ENCODE peak calls at places on chromosomes 11 and 22, in four cellular contexts. G, T, C and S are unnamed samples.

GRCh38 chr11:45982656-45983470 is 60.4 kb downstream of the LARGE2 start:
- DNase-seq in G (peak), C (peak), T (peak), S (peak)

GRCh38 chr11:25816411-25816810 is 515.5 kb upstream of the ANO3 start:
- DNase-seq in T (no peak), C (no peak), G (no peak), S (no peak)

GRCh38 chr11:2355000-2355644 is 22.0 kb upstream of the CD81 start:
- DNase-seq in T (peak), C (no peak), G (no peak), S (no peak)

GRCh38 chr11:28092786-28093185 is 15.2 kb downstream of the KIF18A start:
- DNase-seq in C (no peak), T (no peak), G (no peak), S (no peak)

GRCh38 chr11:91935120-91935519 is 289.5 kb upstream of the FAT3 start:
- DNase-seq in T (no peak), C (no peak), G (no peak), S (peak)

GRCh38 chr11:134576721-134577171 is 164.7 kb upstream of the B3GAT1 start:
- DNase-seq in G (no peak), T (no peak), C (peak), S (no peak)

GRCh38 chr11:15884131-15884530 is 472.2 kb downstream of the SOX6 start:
- DNase-seq in T (no peak), G (no peak), C (no peak), S (no peak)

GRCh38 chr22:38285015-38285414 is 12.2 kb upstream of the TMEM184B start:
- DNase-seq in C (no peak), T (no peak), G (no peak), S (no peak)

GRCh38 chr11:35211952-35212351 is 73.0 kb downstream of the CD44 start:
- DNase-seq in G (no peak), C (no peak), T (no peak), S (no peak)

GRCh38 chr22:28027453-28028448 is 108.7 kb upstream of the PITPNB start:
- DNase-seq in C (no peak), G (no peak), T (no peak), S (no peak)

GRCh38 chr11:123174196-123175183 is 20.6 kb downstream of the CLMP start:
- DNase-seq in T (peak), G (no peak), C (no peak), S (peak)

GRCh38 chr22:19708323-19709011 is 5.8 kb upstream of the SEPTIN5 start:
- DNase-seq in T (no peak), G (peak), C (no peak), S (no peak)

GRCh38 chr11:64229090-64229958 is 1.0 kb upstream of the DNAJC4 start:
- DNase-seq in T (no peak), C (no peak), G (no peak), S (no peak)
- H4K5ac ChIP-seq in T (no peak), C (no peak), G (no peak), S (no peak)

GRCh38 chr11:100639140-100639539 is 47.9 kb upstream of the ARHGAP42 start:
- DNase-seq in G (no peak), C (no peak), T (peak), S (no peak)

GRCh38 chr11:100640646-100641045 is 46.4 kb upstream of the ARHGAP42 start:
- DNase-seq in C (no peak), T (peak), G (no peak), S (no peak)

GRCh38 chr11:100637706-100638105 is 49.4 kb upstream of the ARHGAP42 start:
- DNase-seq in C (no peak), G (no peak), T (no peak), S (peak)

GRCh38 chr11:100640071-100640470 is 47.0 kb upstream of the ARHGAP42 start:
- DNase-seq in T (peak), C (no peak), G (no peak), S (no peak)

GRCh38 chr11:100638648-100639047 is 48.4 kb upstream of the ARHGAP42 start:
- DNase-seq in T (no peak), G (no peak), C (no peak), S (no peak)
- H3K9ac ChIP-seq in T (no peak), G (no peak), C (no peak), S (no peak)

DNA sequence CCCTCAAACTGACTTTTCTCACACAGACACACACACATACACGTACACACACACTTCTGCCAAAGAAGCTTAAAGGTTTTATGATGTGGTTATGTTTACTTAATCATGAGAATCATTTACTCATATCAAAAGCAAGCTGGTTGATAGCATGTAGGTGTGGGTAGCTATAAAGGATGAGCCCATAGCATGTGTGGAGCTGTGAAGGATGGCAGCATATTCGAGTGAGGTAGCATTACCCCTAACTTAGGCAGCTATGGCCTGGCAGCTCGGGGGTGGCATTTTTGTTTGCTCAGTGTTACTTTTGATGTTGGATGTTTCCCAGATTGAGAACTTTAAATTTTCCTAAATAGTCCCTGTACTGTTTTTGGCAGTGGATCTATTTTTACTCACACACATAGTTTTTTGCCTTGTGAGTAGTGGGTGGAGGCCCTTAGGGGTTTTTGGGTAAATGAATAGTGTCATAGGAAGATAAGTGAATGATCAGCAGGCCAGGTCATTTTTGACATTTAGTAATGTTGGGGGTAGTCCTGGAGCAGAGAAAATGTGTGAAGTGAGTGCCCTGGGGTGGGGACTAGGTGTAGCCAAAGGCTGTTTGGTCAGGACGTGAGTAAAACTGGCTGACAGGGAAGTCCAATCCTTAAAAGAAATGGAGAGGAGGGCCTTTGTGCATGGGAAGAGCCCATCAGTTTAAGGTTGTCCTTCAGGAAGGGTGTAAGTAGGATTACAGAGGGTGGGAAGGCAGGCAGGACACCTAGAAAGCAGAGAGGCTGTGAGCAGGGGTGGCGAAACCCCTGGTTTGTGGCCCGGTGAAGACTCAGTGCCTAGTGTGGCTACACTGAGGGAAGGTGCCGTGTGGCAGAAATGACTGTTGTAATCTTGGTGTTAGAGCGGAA is 7.1 kb downstream of the YWHAH start:
- DNase-seq in C (no peak), T (no peak), G (no peak), S (no peak)
- H4K8ac ChIP-seq in C (no peak), T (no peak), G (no peak), S (no peak)

GRCh38 chr22:25510926-25511325 is 53.5 kb upstream of the GRK3 start:
- DNase-seq in T (no peak), G (no peak), C (no peak), S (no peak)

GRCh38 chr22:25508761-25509321 is 55.6 kb upstream of the GRK3 start:
- DNase-seq in G (no peak), C (no peak), T (no peak), S (no peak)

GRCh38 chr22:25511725-25512124 is 52.8 kb upstream of the GRK3 start:
- DNase-seq in T (no peak), G (no peak), C (no peak), S (no peak)

GRCh38 chr22:25508161-25508560 is 56.3 kb upstream of the GRK3 start:
- DNase-seq in C (no peak), T (no peak), G (peak), S (peak)

DNA sequence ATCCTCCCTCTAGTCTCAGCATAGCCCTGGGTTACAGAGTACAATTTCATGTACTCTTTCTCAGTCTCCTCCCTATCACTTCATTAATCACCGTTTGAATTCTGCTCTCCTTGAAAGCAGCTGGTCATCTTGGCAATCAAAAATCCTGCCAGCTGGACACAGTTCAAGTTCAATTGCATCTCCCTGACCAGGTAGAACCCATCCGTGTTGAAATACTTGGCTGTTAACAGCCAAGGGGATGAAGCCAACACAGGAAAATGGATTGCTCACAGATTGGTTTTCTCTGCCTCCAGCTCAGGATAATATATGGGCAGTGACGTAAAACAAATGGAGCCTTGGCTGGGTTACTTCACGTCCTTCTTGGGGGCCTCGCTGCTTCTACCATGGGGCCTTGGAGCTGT is 55.1 kb upstream of the GRK3 start:
- DNase-seq in T (peak), G (no peak), C (no peak), S (no peak)
- H4K5ac ChIP-seq in T (no peak), G (no peak), C (no peak), S (no peak)

GRCh38 chr22:32725369-32725988 is 76.0 kb upstream of the TIMP3 start:
- DNase-seq in G (no peak), T (no peak), C (no peak), S (no peak)

GRCh38 chr22:32721328-32722180 is 80.0 kb upstream of the TIMP3 start:
- DNase-seq in C (no peak), T (no peak), G (no peak), S (no peak)

GRCh38 chr22:32722441-32722840 is 79.1 kb upstream of the TIMP3 start:
- DNase-seq in C (no peak), G (no peak), T (no peak), S (no peak)

GRCh38 chr22:32720924-32721323 is 80.6 kb upstream of the TIMP3 start:
- DNase-seq in C (no peak), T (peak), G (no peak), S (peak)

DNA sequence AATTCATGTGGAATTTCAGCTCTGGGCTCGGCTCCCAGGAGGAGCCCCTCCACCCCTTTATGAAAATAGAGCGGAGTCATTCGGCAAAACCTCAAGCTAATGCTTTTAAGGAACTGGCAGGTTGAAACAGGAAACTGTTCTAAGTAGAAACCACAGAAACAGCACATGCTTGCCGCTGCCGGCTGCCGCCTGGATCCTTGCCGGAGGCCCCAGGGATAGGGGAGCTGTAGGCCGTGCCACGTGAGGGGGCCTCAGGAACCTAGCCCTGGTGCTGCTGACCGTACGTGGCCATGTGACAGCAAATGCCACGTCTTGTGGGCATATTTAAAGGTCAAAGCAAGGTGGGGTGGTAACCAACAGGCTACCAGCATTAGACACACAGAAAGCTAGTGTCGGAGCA is 77.9 kb upstream of the TIMP3 start:
- DNase-seq in G (no peak), C (no peak), T (peak), S (no peak)
- H3K9ac ChIP-seq in G (no peak), C (no peak), T (peak), S (no peak)

GRCh38 chr11:59779487-59779886 is 24.3 kb downstream of the STX3 start:
- DNase-seq in T (no peak), C (no peak), G (no peak), S (no peak)
- H4K8ac ChIP-seq in T (no peak), C (no peak), G (no peak), S (no peak)

GRCh38 chr11:48025983-48026340 is 45.6 kb downstream of the PTPRJ start:
- DNase-seq in C (no peak), T (peak), G (no peak), S (no peak)

GRCh38 chr11:48028909-48029685 is 48.7 kb downstream of the PTPRJ start:
- DNase-seq in G (no peak), T (peak), C (no peak), S (no peak)

GRCh38 chr11:48024635-48025071 is 44.3 kb downstream of the PTPRJ start:
- DNase-seq in C (no peak), T (no peak), G (no peak), S (no peak)

GRCh38 chr11:48022445-48022844 is 42.1 kb downstream of the PTPRJ start:
- DNase-seq in G (no peak), T (no peak), C (no peak), S (no peak)

GRCh38 chr11:48025293-48025982 is 45.1 kb downstream of the PTPRJ start:
- DNase-seq in C (no peak), G (no peak), T (no peak), S (no peak)
- H4K5ac ChIP-seq in C (no peak), G (no peak), T (no peak), S (no peak)

GRCh38 chr11:8038811-8039529 is 42.0 kb upstream of the TUB start:
- DNase-seq in T (no peak), C (peak), G (peak), S (no peak)
- H3K9ac ChIP-seq in T (no peak), C (no peak), G (no peak), S (no peak)